ENCODE peak calls at places on chromosomes 11 and 22, in four cellular contexts. One of them, this sample, is unnamed.
A peak's percentile ranks its signal among the peaks of the same experiment; 100 is the strongest.

GRCh38 chr22:41535244-41535643 is 9.0 kb downstream of the POLR3H start:
- DNase-seq in GM04503: no peak
- DNase-seq in HCT116: no peak
- DNase-seq in GM23248: peak; percentile 43
- DNase-seq in this sample: no peak

GRCh38 chr11:2862395-2862949 is 23.1 kb downstream of the CDKN1C start:
- DNase-seq in GM04503: no peak
- DNase-seq in HCT116: no peak
- DNase-seq in GM23248: peak; percentile 13
- DNase-seq in this sample: no peak

GRCh38 chr11:1235615-1236315 is 12.9 kb downstream of the MUC5B start:
- DNase-seq in GM04503: no peak
- DNase-seq in HCT116: no peak
- DNase-seq in GM23248: no peak
- DNase-seq in this sample: no peak

GRCh38 chr22:46684706-46685105 is 53.3 kb downstream of the CERK start:
- DNase-seq in GM04503: no peak
- DNase-seq in HCT116: no peak
- DNase-seq in GM23248: no peak
- DNase-seq in this sample: no peak

GRCh38 chr11:69640995-69641581 is at the start of gene CCND1:
- DNase-seq in GM04503: peak; percentile 70
- DNase-seq in HCT116: peak; percentile 85
- DNase-seq in GM23248: peak; percentile 96
- DNase-seq in this sample: peak; percentile 88

GRCh38 chr11:11946180-11946579 is 62.2 kb downstream of the DKK3 start:
- DNase-seq in GM04503: peak; percentile 69
- DNase-seq in HCT116: no peak
- DNase-seq in GM23248: peak; percentile 79
- DNase-seq in this sample: no peak

GRCh38 chr22:23722724-23723123 is 28.2 kb downstream of the ZNF70 start:
- DNase-seq in GM04503: no peak
- DNase-seq in HCT116: no peak
- DNase-seq in GM23248: no peak
- DNase-seq in this sample: no peak

GRCh38 chr11:10303558-10304363 is 1.1 kb upstream of the ADM start:
- DNase-seq in GM04503: no peak
- DNase-seq in HCT116: no peak
- DNase-seq in GM23248: peak; percentile 85
- DNase-seq in this sample: peak; percentile 75

GRCh38 chr11:42976636-42977217 is 335.1 kb upstream of the API5 start:
- DNase-seq in GM04503: no peak
- DNase-seq in HCT116: no peak
- DNase-seq in GM23248: no peak
- DNase-seq in this sample: no peak

GRCh38 chr11:3182462-3182852 is 17.3 kb upstream of the OSBPL5 start:
- DNase-seq in GM04503: no peak
- DNase-seq in HCT116: no peak
- DNase-seq in GM23248: no peak
- DNase-seq in this sample: no peak

GRCh38 chr22:24001314-24001713 is 3.9 kb downstream of the GSTT4 start:
- DNase-seq in GM04503: no peak
- DNase-seq in HCT116: no peak
- DNase-seq in GM23248: no peak
- DNase-seq in this sample: no peak

GRCh38 chr11:45085657-45086501 is 60.6 kb upstream of the PRDM11 start:
- DNase-seq in GM04503: no peak
- DNase-seq in HCT116: no peak
- DNase-seq in GM23248: no peak
- DNase-seq in this sample: no peak

GRCh38 chr22:40376149-40376548 is 5.8 kb downstream of the SGSM3 start:
- DNase-seq in GM04503: no peak
- DNase-seq in HCT116: no peak
- DNase-seq in GM23248: no peak
- DNase-seq in this sample: no peak

GRCh38 chr11:72741429-72741833 is 10.8 kb downstream of the ARAP1 start:
- DNase-seq in GM04503: no peak
- DNase-seq in HCT116: no peak
- DNase-seq in GM23248: no peak
- DNase-seq in this sample: no peak

GRCh38 chr11:74462009-74462408 is 5.3 kb downstream of the KCNE3 start:
- DNase-seq in GM04503: no peak
- DNase-seq in HCT116: no peak
- DNase-seq in GM23248: peak; percentile 18
- DNase-seq in this sample: no peak

GRCh38 chr11:30960387-30960992 is 374.3 kb upstream of the MPPED2 start:
- DNase-seq in GM04503: no peak
- DNase-seq in HCT116: peak; percentile 35
- DNase-seq in GM23248: peak; percentile 76
- DNase-seq in this sample: peak; percentile 35

GRCh38 chr22:45064313-45065268 is 54.8 kb upstream of the PHF21B start:
- DNase-seq in GM04503: peak; percentile 39
- DNase-seq in HCT116: no peak
- DNase-seq in GM23248: peak; percentile 91
- DNase-seq in this sample: no peak

GRCh38 chr22:16609548-16610261 is 17.1 kb upstream of the CCT8L2 start:
- DNase-seq in GM04503: no peak
- DNase-seq in HCT116: no peak
- DNase-seq in GM23248: no peak
- DNase-seq in this sample: no peak

GRCh38 chr22:39241632-39242388 is 3.0 kb downstream of the PDGFB start:
- DNase-seq in GM04503: no peak
- DNase-seq in HCT116: no peak
- DNase-seq in GM23248: peak; percentile 21
- DNase-seq in this sample: no peak

GRCh38 chr11:107844041-107844440 is 14.5 kb downstream of the SLC35F2 start:
- DNase-seq in GM04503: no peak
- DNase-seq in HCT116: no peak
- DNase-seq in GM23248: peak; percentile 82
- DNase-seq in this sample: no peak

GRCh38 chr11:120131941-120132644 is 5.8 kb downstream of the TRIM29 start:
- DNase-seq in GM04503: no peak
- DNase-seq in HCT116: no peak
- DNase-seq in GM23248: no peak
- DNase-seq in this sample: no peak

GRCh38 chr11:17508306-17508705 is 31.7 kb upstream of the ABCC8 start:
- DNase-seq in GM04503: no peak
- DNase-seq in HCT116: no peak
- DNase-seq in GM23248: peak; percentile 21
- DNase-seq in this sample: no peak

GRCh38 chr11:62710001-62710345 is 2.5 kb downstream of the GNG3 start:
- DNase-seq in GM04503: no peak
- DNase-seq in HCT116: no peak
- DNase-seq in GM23248: peak; percentile 77
- DNase-seq in this sample: no peak

GRCh38 chr11:21771097-21771496 is 421.8 kb upstream of the ANO5 start:
- DNase-seq in GM04503: no peak
- DNase-seq in HCT116: no peak
- DNase-seq in GM23248: no peak
- DNase-seq in this sample: no peak

GRCh38 chr11:45820211-45820857 is 15.4 kb downstream of the SLC35C1 start:
- DNase-seq in GM04503: no peak
- DNase-seq in HCT116: no peak
- DNase-seq in GM23248: no peak
- DNase-seq in this sample: no peak